ENCODE peak calls at places on chromosomes 2 and 18, in nine cellular contexts. O is cardiac muscle cell; S is AG20443; F is T-helper 1 cell; M is NCI-H2081; Z is NAMALWA; A is mesenteric fat pad; N is CD8-positive, alpha-beta memory T cell; U is NCI-H460. X is an unnamed sample.

GRCh38 chr2:3470856-3471737 is 48.2 kb downstream of the ADI1 start:
- DNase-seq in A (no peak), Z (no peak), F (no peak), S (no peak), O (no peak), U (no peak), N (no peak), M (no peak), X (no peak)

GRCh38 chr2:2919574-2920365 is 457.8 kb downstream of the EIPR1 start:
- DNase-seq in N (no peak), M (no peak), O (no peak), S (no peak), F (no peak), Z (no peak), U (no peak), A (peak), X (no peak)

GRCh38 chr2:46014911-46015654 is 282.1 kb upstream of the EPAS1 start:
- DNase-seq in A (no peak), S (no peak), O (peak), Z (no peak), M (no peak), U (no peak), F (no peak), N (no peak), X (peak)

GRCh38 chr2:27303093-27304025 is 4.9 kb downstream of the UCN start:
- DNase-seq in M (peak), N (no peak), U (peak), O (peak), Z (peak), A (no peak), S (peak), F (no peak), X (no peak)

GRCh38 chr2:46643493-46643892 is 164.1 kb downstream of the TMEM247 start:
- DNase-seq in F (no peak), S (no peak), U (no peak), N (no peak), Z (peak), O (no peak), M (no peak), A (no peak), X (no peak)

GRCh38 chr2:101597347-101597944 is 100.1 kb upstream of the MAP4K4 start:
- DNase-seq in A (no peak), N (no peak), M (no peak), Z (no peak), U (no peak), S (peak), F (no peak), O (peak), X (no peak)

GRCh38 chr2:42102606-42103450 is 55.0 kb downstream of the PKDCC start:
- DNase-seq in Z (no peak), U (no peak), M (no peak), N (no peak), O (peak), F (peak), S (no peak), A (no peak), X (no peak)

GRCh38 chr2:221502270-221502973 is 69.7 kb downstream of the EPHA4 start:
- DNase-seq in O (peak), U (peak), Z (no peak), S (peak), M (no peak), A (no peak), F (no peak), N (no peak), X (no peak)

GRCh38 chr2:238464389-238464788 is 37.7 kb downstream of the ASB1 start:
- DNase-seq in F (no peak), O (no peak), M (no peak), U (no peak), A (no peak), S (peak), Z (no peak), N (no peak), X (no peak)

GRCh38 chr2:230793573-230794359 is 71.0 kb upstream of the ITM2C start:
- DNase-seq in O (peak), A (no peak), N (peak), Z (no peak), U (peak), F (peak), S (peak), M (no peak), X (peak)

GRCh38 chr2:121707920-121708361 is 28.7 kb downstream of the NIFK start:
- DNase-seq in F (no peak), O (no peak), Z (no peak), N (no peak), S (no peak), A (peak), M (no peak), U (no peak), X (no peak)

GRCh38 chr2:127194447-127194846 is 25.7 kb downstream of the CYP27C1 start:
- DNase-seq in O (no peak), F (no peak), S (no peak), N (no peak), A (peak), Z (no peak), M (no peak), U (no peak), X (no peak)

GRCh38 chr2:147456729-147457128 is 388.1 kb upstream of the ACVR2A start:
- DNase-seq in F (no peak), N (no peak), S (peak), A (no peak), O (peak), Z (no peak), U (no peak), M (no peak), X (no peak)

GRCh38 chr2:199457147-199458016 is at the start of gene SATB2:
- DNase-seq in M (peak), F (no peak), N (no peak), S (peak), O (peak), A (no peak), U (peak), Z (no peak), X (no peak)

GRCh38 chr2:86703704-86704370 is 16.3 kb upstream of the RMND5A start:
- DNase-seq in F (no peak), Z (no peak), U (peak), M (peak), S (peak), N (no peak), A (no peak), O (peak), X (no peak)

GRCh38 chr2:127568128-127568527 is 32.6 kb downstream of the MYO7B start:
- DNase-seq in F (no peak), Z (no peak), S (no peak), A (peak), O (no peak), U (no peak), N (no peak), M (no peak), X (no peak)

GRCh38 chr2:43399515-43400245 is 173.3 kb upstream of the ZFP36L2 start:
- DNase-seq in O (peak), N (no peak), M (no peak), Z (no peak), U (no peak), S (peak), F (no peak), A (no peak), X (no peak)

GRCh38 chr2:228227466-228227865 is 46.0 kb upstream of the SPHKAP start:
- DNase-seq in S (no peak), U (no peak), A (no peak), F (no peak), Z (no peak), O (no peak), M (no peak), N (no peak), X (no peak)

GRCh38 chr18:21479721-21480120 is 120.8 kb downstream of the ESCO1 start:
- DNase-seq in N (no peak), A (no peak), O (no peak), U (no peak), M (no peak), S (no peak), F (no peak), Z (no peak), X (no peak)

GRCh38 chr2:74031203-74031602 is 46.5 kb downstream of the TET3 start:
- DNase-seq in F (no peak), U (no peak), S (no peak), A (no peak), Z (no peak), N (no peak), M (no peak), O (no peak), X (no peak)

GRCh38 chr2:215171826-215172225 is 33.4 kb upstream of the ABCA12 start:
- DNase-seq in F (no peak), S (no peak), Z (no peak), M (no peak), U (no peak), N (no peak), O (no peak), A (no peak), X (no peak)

GRCh38 chr2:186199029-186199428 is 287.0 kb upstream of the ZC3H15 start:
- DNase-seq in M (no peak), F (no peak), Z (no peak), O (no peak), A (no peak), U (no peak), N (no peak), S (no peak), X (no peak)

GRCh38 chr2:128425731-128426620 is 107.3 kb upstream of the HS6ST1 start:
- DNase-seq in S (no peak), A (peak), O (peak), M (no peak), Z (no peak), U (no peak), N (no peak), F (no peak), X (no peak)

GRCh38 chr18:45981852-45982251 is 14.7 kb upstream of the EPG5 start:
- DNase-seq in N (no peak), O (no peak), M (no peak), Z (no peak), S (no peak), A (no peak), U (no peak), F (no peak), X (no peak)

GRCh38 chr18:3923750-3924149 is 473.8 kb downstream of the TGIF1 start:
- DNase-seq in M (no peak), N (no peak), F (no peak), O (peak), U (no peak), A (no peak), Z (no peak), S (peak), X (no peak)

GRCh38 chr2:58594175-58594574 is 353.1 kb upstream of the FANCL start:
- DNase-seq in U (no peak), S (no peak), M (peak), N (no peak), Z (peak), A (no peak), O (no peak), F (no peak), X (no peak)

GRCh38 chr2:135162377-135162776 is 110.3 kb downstream of the RAB3GAP1 start:
- DNase-seq in O (no peak), N (no peak), F (no peak), S (no peak), Z (no peak), U (no peak), M (no peak), A (no peak), X (no peak)

GRCh38 chr18:42437646-42438045 is 482.6 kb downstream of the PIK3C3 start:
- DNase-seq in N (no peak), M (no peak), O (peak), U (no peak), F (no peak), S (no peak), Z (no peak), A (no peak), X (no peak)

GRCh38 chr18:8167036-8167435 is 442.2 kb upstream of the RAB12 start:
- DNase-seq in F (no peak), N (no peak), A (no peak), S (no peak), Z (no peak), M (no peak), O (no peak), U (no peak), X (no peak)

GRCh38 chr2:186728631-186729030 is 34.8 kb downstream of the FAM171B start:
- DNase-seq in M (no peak), N (no peak), U (no peak), F (no peak), O (no peak), S (no peak), Z (no peak), A (no peak), X (no peak)

GRCh38 chr2:108916397-108917077 is 72.5 kb downstream of the EDAR start:
- DNase-seq in S (no peak), M (peak), O (no peak), N (no peak), Z (no peak), A (peak), F (no peak), U (no peak), X (no peak)

GRCh38 chr2:193963472-193964119 is 1693.4 kb upstream of the SLC39A10 start:
- DNase-seq in A (no peak), U (peak), S (peak), F (no peak), M (peak), N (no peak), O (peak), Z (peak), X (no peak)

GRCh38 chr2:127957240-127957639 is 70.6 kb downstream of the SAP130 start:
- DNase-seq in Z (no peak), M (no peak), S (no peak), F (no peak), U (no peak), O (no peak), N (no peak), A (no peak), X (no peak)

GRCh38 chr2:30268296-30268871 is 37.0 kb downstream of the LBH start:
- DNase-seq in F (no peak), S (no peak), U (no peak), O (no peak), Z (no peak), A (no peak), N (no peak), M (no peak), X (no peak)

GRCh38 chr2:18814387-18814786 is 225.0 kb upstream of the NT5C1B start:
- DNase-seq in Z (no peak), O (peak), S (no peak), F (no peak), U (no peak), A (no peak), M (no peak), N (no peak), X (no peak)

GRCh38 chr2:186848873-186849578 is at the start of gene ZSWIM2:
- DNase-seq in O (peak), S (peak), M (peak), N (no peak), Z (no peak), F (no peak), U (peak), A (peak), X (no peak)

X was measured in glomerular endothelial cell.